ENCODE peak calls at places on chromosomes 16 and 17, in four cellular contexts. One of them, this sample, is unnamed.

GRCh38 chr17:59074494-59074893 is 32.2 kb downstream of the TRIM37 start:
- DNase-seq in ovary: no peak
- DNase-seq in MM.1S: no peak
- DNase-seq in CD4-positive, alpha-beta memory T cell: no peak
- DNase-seq in this sample: no peak

GRCh38 chr16:52552643-52553042 is 5.7 kb upstream of the TOX3 start:
- DNase-seq in ovary: no peak
- DNase-seq in MM.1S: no peak
- DNase-seq in CD4-positive, alpha-beta memory T cell: no peak
- DNase-seq in this sample: no peak

GRCh38 chr17:76887809-76888208 is 19.6 kb downstream of the MGAT5B start:
- DNase-seq in ovary: no peak
- DNase-seq in MM.1S: no peak
- DNase-seq in CD4-positive, alpha-beta memory T cell: no peak
- DNase-seq in this sample: no peak

GRCh38 chr17:28335959-28336871 is 654 bp downstream of the TNFAIP1 start:
- DNase-seq in ovary: peak; percentile 62
- DNase-seq in MM.1S: no peak
- DNase-seq in CD4-positive, alpha-beta memory T cell: no peak
- DNase-seq in this sample: peak; percentile 34

GRCh38 chr16:88719267-88719932 is 13.1 kb downstream of the CTU2 start:
- DNase-seq in ovary: no peak
- DNase-seq in MM.1S: no peak
- DNase-seq in CD4-positive, alpha-beta memory T cell: no peak
- DNase-seq in this sample: no peak

GRCh38 chr17:47948706-47949196 is 7.4 kb downstream of the PNPO start:
- DNase-seq in ovary: no peak
- DNase-seq in MM.1S: no peak
- DNase-seq in CD4-positive, alpha-beta memory T cell: no peak
- DNase-seq in this sample: peak; percentile 87

GRCh38 chr17:44909681-44910144 is 5.6 kb downstream of the GFAP start:
- DNase-seq in ovary: no peak
- DNase-seq in MM.1S: no peak
- DNase-seq in CD4-positive, alpha-beta memory T cell: no peak
- DNase-seq in this sample: no peak

GRCh38 chr17:10871914-10872313 is 34.0 kb upstream of the PIRT start:
- DNase-seq in ovary: no peak
- DNase-seq in MM.1S: no peak
- DNase-seq in CD4-positive, alpha-beta memory T cell: no peak
- DNase-seq in this sample: peak; percentile 21

GRCh38 chr16:84418056-84418849 is 49.9 kb downstream of the ATP2C2 start:
- DNase-seq in ovary: no peak
- DNase-seq in MM.1S: no peak
- DNase-seq in CD4-positive, alpha-beta memory T cell: no peak
- DNase-seq in this sample: no peak

GRCh38 chr17:1999557-2000251 is 25.4 kb downstream of the RTN4RL1 start:
- DNase-seq in ovary: peak; percentile 59
- DNase-seq in MM.1S: peak; percentile 79
- DNase-seq in CD4-positive, alpha-beta memory T cell: no peak
- DNase-seq in this sample: peak; percentile 71

GRCh38 chr16:67942200-67942509 is 1.8 kb downstream of the LCAT start:
- DNase-seq in ovary: no peak
- DNase-seq in MM.1S: peak; percentile 26
- DNase-seq in CD4-positive, alpha-beta memory T cell: peak; percentile 32
- DNase-seq in this sample: no peak

GRCh38 chr16:46916980-46917379 is 32.8 kb downstream of the GPT2 start:
- DNase-seq in ovary: no peak
- DNase-seq in MM.1S: no peak
- DNase-seq in CD4-positive, alpha-beta memory T cell: no peak
- DNase-seq in this sample: no peak

GRCh38 chr17:43328650-43329049 is 70.1 kb upstream of the ARL4D start:
- DNase-seq in ovary: no peak
- DNase-seq in MM.1S: no peak
- DNase-seq in CD4-positive, alpha-beta memory T cell: no peak
- DNase-seq in this sample: no peak

GRCh38 chr17:57849163-57849873 is 526 bp downstream of the MRPS23 start:
- DNase-seq in ovary: no peak
- DNase-seq in MM.1S: no peak
- DNase-seq in CD4-positive, alpha-beta memory T cell: no peak
- DNase-seq in this sample: no peak

GRCh38 chr16:68369697-68370096 is 58.9 kb downstream of the PRMT7 start:
- DNase-seq in ovary: no peak
- DNase-seq in MM.1S: peak; percentile 89
- DNase-seq in CD4-positive, alpha-beta memory T cell: peak; percentile 19
- DNase-seq in this sample: no peak

GRCh38 chr17:7211512-7212277 is 7.9 kb downstream of the DLG4 start:
- DNase-seq in ovary: peak; percentile 35
- DNase-seq in MM.1S: no peak
- DNase-seq in CD4-positive, alpha-beta memory T cell: no peak
- DNase-seq in this sample: no peak

GRCh38 chr17:65228734-65229390 is 91.7 kb downstream of the RGS9 start:
- DNase-seq in ovary: no peak
- DNase-seq in MM.1S: no peak
- DNase-seq in CD4-positive, alpha-beta memory T cell: peak; percentile 50
- DNase-seq in this sample: no peak

GRCh38 chr16:55184052-55184451 is 140.0 kb upstream of the IRX6 start:
- DNase-seq in ovary: no peak
- DNase-seq in MM.1S: no peak
- DNase-seq in CD4-positive, alpha-beta memory T cell: no peak
- DNase-seq in this sample: no peak

GRCh38 chr16:23121024-23121423 is 28.2 kb downstream of the USP31 start:
- DNase-seq in ovary: no peak
- DNase-seq in MM.1S: no peak
- DNase-seq in CD4-positive, alpha-beta memory T cell: no peak
- DNase-seq in this sample: peak; percentile 40

GRCh38 chr17:80232438-80232837 is 12.2 kb downstream of the SLC26A11 start:
- DNase-seq in ovary: no peak
- DNase-seq in MM.1S: no peak
- DNase-seq in CD4-positive, alpha-beta memory T cell: no peak
- DNase-seq in this sample: no peak

GRCh38 chr16:74216319-74216718 is 80.3 kb upstream of the PSMD7 start:
- DNase-seq in ovary: no peak
- DNase-seq in MM.1S: no peak
- DNase-seq in CD4-positive, alpha-beta memory T cell: no peak
- DNase-seq in this sample: no peak

GRCh38 chr17:35684046-35684802 is 47.2 kb upstream of the RASL10B start:
- DNase-seq in ovary: no peak
- DNase-seq in MM.1S: no peak
- DNase-seq in CD4-positive, alpha-beta memory T cell: no peak
- DNase-seq in this sample: no peak

GRCh38 chr17:48995871-48996695 is 1.1 kb upstream of the IGF2BP1 start:
- DNase-seq in ovary: no peak
- DNase-seq in MM.1S: no peak
- DNase-seq in CD4-positive, alpha-beta memory T cell: no peak
- DNase-seq in this sample: no peak

GRCh38 chr17:48996696-48997102 is 486 bp upstream of the IGF2BP1 start:
- DNase-seq in ovary: no peak
- DNase-seq in MM.1S: no peak
- DNase-seq in CD4-positive, alpha-beta memory T cell: no peak
- DNase-seq in this sample: no peak

GRCh38 chr17:48997103-48997826 is at the start of gene IGF2BP1:
- DNase-seq in ovary: no peak
- DNase-seq in MM.1S: no peak
- DNase-seq in CD4-positive, alpha-beta memory T cell: peak; percentile 34
- DNase-seq in this sample: no peak

GRCh38 chr17:48994548-48995331 is 2.4 kb upstream of the IGF2BP1 start:
- DNase-seq in ovary: no peak
- DNase-seq in MM.1S: no peak
- DNase-seq in CD4-positive, alpha-beta memory T cell: no peak
- DNase-seq in this sample: no peak

DNA sequence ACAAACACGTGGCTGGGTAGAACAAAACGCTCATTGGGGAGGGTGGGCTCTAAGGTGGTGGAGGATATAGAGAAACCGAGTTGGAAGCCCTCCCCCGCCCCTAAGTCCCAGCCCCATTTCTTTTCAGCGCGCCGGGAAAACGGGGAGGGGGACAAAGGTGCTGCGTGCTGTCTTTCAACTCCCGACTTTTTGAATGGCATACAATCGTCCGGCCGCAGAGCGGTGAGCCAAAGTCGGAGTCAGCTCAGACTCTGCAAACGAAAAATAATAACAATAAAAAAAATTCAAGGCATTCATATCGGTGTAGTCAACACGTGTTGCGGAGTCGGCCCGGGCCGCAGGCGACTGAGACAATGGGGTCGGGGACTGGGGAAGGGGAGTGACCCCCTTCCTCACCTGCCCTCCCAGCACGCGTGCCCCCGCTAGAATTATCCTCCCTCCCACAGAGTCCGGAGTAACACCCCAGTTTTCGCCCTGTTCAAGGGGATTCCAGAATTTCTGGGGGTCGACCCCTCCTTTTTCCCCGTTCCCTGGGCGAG is 1.8 kb upstream of the IGF2BP1 start:
- DNase-seq in ovary: no peak
- DNase-seq in MM.1S: no peak
- DNase-seq in CD4-positive, alpha-beta memory T cell: no peak
- DNase-seq in this sample: no peak
- H3K27me3 ChIP-seq in ovary: peaks cover 6% of the 10 kb centered on the region
- H3K27me3 ChIP-seq in MM.1S: peaks cover 98% of the 10 kb centered on the region
- H3K27me3 ChIP-seq in CD4-positive, alpha-beta memory T cell: peaks cover 68% of the 10 kb centered on the region
- H3K27me3 ChIP-seq in this sample: peaks cover 63% of the 10 kb centered on the region

GRCh38 chr17:78820122-78820792 is 20.4 kb downstream of the USP36 start:
- DNase-seq in ovary: no peak
- DNase-seq in MM.1S: no peak
- DNase-seq in CD4-positive, alpha-beta memory T cell: no peak
- DNase-seq in this sample: no peak
- H3K4me1 ChIP-seq in ovary: no peaks in the 10 kb centered on the region
- H3K4me1 ChIP-seq in MM.1S: peaks cover 26% of the 10 kb centered on the region
- H3K4me1 ChIP-seq in CD4-positive, alpha-beta memory T cell: peaks cover 58% of the 10 kb centered on the region
- H3K4me1 ChIP-seq in this sample: no peaks in the 10 kb centered on the region

DNA sequence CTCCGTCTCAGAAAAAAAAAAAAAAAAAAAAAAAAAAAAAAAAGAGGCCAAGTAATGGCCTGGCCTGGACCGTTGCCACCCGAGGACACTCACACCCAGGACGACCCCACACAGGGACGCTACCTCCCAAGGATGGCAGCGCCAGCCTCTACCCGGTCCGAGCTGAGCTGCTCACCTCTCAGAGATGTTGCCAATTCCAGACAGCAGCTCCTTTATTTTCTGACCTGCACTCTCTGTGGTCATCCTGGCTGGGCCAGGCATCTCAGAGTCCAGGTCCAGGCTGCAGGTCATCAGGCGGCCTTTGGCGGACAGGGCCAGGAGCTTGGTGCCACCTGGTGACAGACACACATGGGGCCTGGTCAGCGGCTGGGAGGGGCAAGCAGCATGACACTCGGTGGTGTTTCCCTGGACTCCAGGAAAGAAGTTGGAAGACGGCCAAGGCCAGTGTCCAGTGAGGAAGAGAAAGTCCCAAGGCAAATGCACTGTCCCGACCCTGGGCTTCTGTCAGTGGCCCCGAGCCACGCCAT is 3.1 kb downstream of the FAAP100 start:
- DNase-seq in ovary: no peak
- DNase-seq in MM.1S: no peak
- DNase-seq in CD4-positive, alpha-beta memory T cell: no peak
- DNase-seq in this sample: no peak
- H3K9me3 ChIP-seq in ovary: no peaks in the 10 kb centered on the region
- H3K9me3 ChIP-seq in MM.1S: no peaks in the 10 kb centered on the region
- H3K9me3 ChIP-seq in CD4-positive, alpha-beta memory T cell: no peaks in the 10 kb centered on the region
- H3K9me3 ChIP-seq in this sample: no peaks in the 10 kb centered on the region

GRCh38 chr17:50014471-50015088 is 19.6 kb upstream of the DLX3 start:
- DNase-seq in ovary: no peak
- DNase-seq in MM.1S: no peak
- DNase-seq in CD4-positive, alpha-beta memory T cell: no peak
- DNase-seq in this sample: no peak
- H3K27me3 ChIP-seq in ovary: no peaks in the 10 kb centered on the region
- H3K27me3 ChIP-seq in MM.1S: peaks cover 12% of the 10 kb centered on the region
- H3K27me3 ChIP-seq in CD4-positive, alpha-beta memory T cell: peaks cover 3% of the 10 kb centered on the region
- H3K27me3 ChIP-seq in this sample: no peaks in the 10 kb centered on the region

GRCh38 chr17:40020146-40020545 is 4.9 kb downstream of the CSF3 start:
- DNase-seq in ovary: no peak
- DNase-seq in MM.1S: no peak
- DNase-seq in CD4-positive, alpha-beta memory T cell: no peak
- DNase-seq in this sample: no peak

GRCh38 chr17:40016692-40017000 is 1.4 kb downstream of the CSF3 start:
- DNase-seq in ovary: no peak
- DNase-seq in MM.1S: no peak
- DNase-seq in CD4-positive, alpha-beta memory T cell: no peak
- DNase-seq in this sample: no peak

GRCh38 chr17:40017422-40018080 is 2.3 kb downstream of the CSF3 start:
- DNase-seq in ovary: no peak
- DNase-seq in MM.1S: no peak
- DNase-seq in CD4-positive, alpha-beta memory T cell: no peak
- DNase-seq in this sample: no peak

GRCh38 chr17:40019140-40019991 is 4.1 kb downstream of the CSF3 start:
- DNase-seq in ovary: no peak
- DNase-seq in MM.1S: no peak
- DNase-seq in CD4-positive, alpha-beta memory T cell: no peak
- DNase-seq in this sample: no peak

DNA sequence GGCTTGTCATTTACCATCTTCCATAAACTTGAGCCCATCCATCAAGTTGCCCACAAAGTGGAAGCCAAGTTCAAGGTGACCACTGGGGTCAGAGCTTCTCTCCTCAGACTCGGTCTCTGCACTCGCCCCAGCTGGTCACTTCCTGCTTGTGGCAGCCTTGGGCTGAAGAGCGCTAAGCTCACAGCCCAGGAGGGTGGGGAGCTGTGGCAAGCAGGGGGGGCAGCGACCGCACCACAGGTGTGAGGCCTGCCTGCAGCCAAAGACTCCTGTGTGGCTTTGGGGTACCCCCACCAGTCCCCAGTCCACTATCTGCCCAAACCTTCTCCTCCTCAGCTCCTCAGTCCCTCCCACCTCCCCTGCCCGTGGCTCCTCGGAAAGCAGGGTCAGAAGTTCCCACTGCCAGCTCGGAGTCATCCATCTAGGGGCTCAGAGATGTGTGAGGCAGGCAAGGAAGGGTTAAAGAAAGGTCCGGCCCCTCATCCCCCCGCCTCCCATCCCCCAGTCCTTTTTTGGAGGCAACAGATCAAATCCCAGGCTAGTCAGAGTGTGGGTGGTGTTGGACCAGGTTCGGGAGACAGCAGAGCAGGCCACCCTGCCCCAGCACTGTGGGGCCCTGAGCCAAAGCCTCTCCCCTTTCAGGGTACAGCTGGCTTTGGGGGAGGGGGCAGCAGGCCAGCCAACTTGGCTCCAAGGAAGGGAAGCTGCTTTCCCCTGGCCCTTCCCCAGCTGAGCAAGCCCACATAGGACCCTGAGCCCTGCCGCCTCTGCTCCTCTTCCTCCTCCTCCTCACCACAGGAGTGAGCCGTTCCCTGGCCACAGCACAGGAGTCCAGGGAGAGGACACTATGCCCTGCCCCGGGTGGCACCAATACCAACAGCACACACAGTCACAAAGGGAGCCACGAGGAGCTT is 3.2 kb downstream of the CSF3 start:
- DNase-seq in ovary: peak; percentile 83
- DNase-seq in MM.1S: no peak
- DNase-seq in CD4-positive, alpha-beta memory T cell: no peak
- DNase-seq in this sample: no peak
- H3K4me1 ChIP-seq in ovary: peaks cover 23% of the 10 kb centered on the region
- H3K4me1 ChIP-seq in MM.1S: no peaks in the 10 kb centered on the region
- H3K4me1 ChIP-seq in CD4-positive, alpha-beta memory T cell: peaks cover 3% of the 10 kb centered on the region
- H3K4me1 ChIP-seq in this sample: peaks cover 5% of the 10 kb centered on the region

This sample was measured in prostate gland.